ENCODE peak calls at places on chromosomes 13 and 19, in six cellular contexts. One of them, this sample, is unnamed.

GRCh38 chr13:39602614-39603366 is at the start of gene LHFPL6:
- DNase-seq in NCI-H748 treated with DMSO at 0.1 percent for 48 hours: peak
- DNase-seq in kidney tubule cell: peak
- DNase-seq in T-helper 1 cell: peak
- DNase-seq in pancreas: peak
- DNase-seq in psoas muscle: peak
- DNase-seq in this sample: no peak

GRCh38 chr13:58907347-58907746 is 1256.4 kb downstream of the DIAPH3 start:
- DNase-seq in NCI-H748 treated with DMSO at 0.1 percent for 48 hours: no peak
- DNase-seq in kidney tubule cell: no peak
- DNase-seq in T-helper 1 cell: no peak
- DNase-seq in pancreas: no peak
- DNase-seq in psoas muscle: no peak
- DNase-seq in this sample: no peak

GRCh38 chr13:35720690-35721554 is 244.4 kb upstream of the MAB21L1 start:
- DNase-seq in NCI-H748 treated with DMSO at 0.1 percent for 48 hours: peak
- DNase-seq in kidney tubule cell: peak
- DNase-seq in T-helper 1 cell: no peak
- DNase-seq in pancreas: peak
- DNase-seq in psoas muscle: peak
- DNase-seq in this sample: no peak

GRCh38 chr13:79593611-79594275 is 112.8 kb downstream of the NDFIP2 start:
- DNase-seq in NCI-H748 treated with DMSO at 0.1 percent for 48 hours: no peak
- DNase-seq in kidney tubule cell: peak
- DNase-seq in T-helper 1 cell: no peak
- DNase-seq in pancreas: no peak
- DNase-seq in psoas muscle: no peak
- DNase-seq in this sample: no peak

GRCh38 chr19:42683917-42684513 is 56.3 kb downstream of the PSG3 start:
- DNase-seq in NCI-H748 treated with DMSO at 0.1 percent for 48 hours: peak
- DNase-seq in kidney tubule cell: peak
- DNase-seq in T-helper 1 cell: no peak
- DNase-seq in pancreas: no peak
- DNase-seq in psoas muscle: no peak
- DNase-seq in this sample: no peak

GRCh38 chr13:31409678-31410356 is 210.0 kb downstream of the B3GLCT start:
- DNase-seq in NCI-H748 treated with DMSO at 0.1 percent for 48 hours: no peak
- DNase-seq in kidney tubule cell: peak
- DNase-seq in T-helper 1 cell: no peak
- DNase-seq in pancreas: no peak
- DNase-seq in psoas muscle: no peak
- DNase-seq in this sample: no peak

GRCh38 chr19:34837262-34837661 is 64.2 kb upstream of the ZNF599 start:
- DNase-seq in NCI-H748 treated with DMSO at 0.1 percent for 48 hours: no peak
- DNase-seq in kidney tubule cell: no peak
- DNase-seq in T-helper 1 cell: no peak
- DNase-seq in pancreas: no peak
- DNase-seq in psoas muscle: no peak
- DNase-seq in this sample: no peak

GRCh38 chr19:57267294-57267693 is 13.0 kb upstream of the ZNF460 start:
- DNase-seq in NCI-H748 treated with DMSO at 0.1 percent for 48 hours: no peak
- DNase-seq in kidney tubule cell: peak
- DNase-seq in T-helper 1 cell: no peak
- DNase-seq in pancreas: no peak
- DNase-seq in psoas muscle: no peak
- DNase-seq in this sample: no peak

GRCh38 chr13:102295316-102296048 is 106.4 kb downstream of the FGF14 start:
- DNase-seq in NCI-H748 treated with DMSO at 0.1 percent for 48 hours: no peak
- DNase-seq in kidney tubule cell: no peak
- DNase-seq in T-helper 1 cell: no peak
- DNase-seq in pancreas: no peak
- DNase-seq in psoas muscle: no peak
- DNase-seq in this sample: no peak

GRCh38 chr13:22592515-22592914 is 588.3 kb upstream of the SGCG start:
- DNase-seq in NCI-H748 treated with DMSO at 0.1 percent for 48 hours: no peak
- DNase-seq in kidney tubule cell: peak
- DNase-seq in T-helper 1 cell: no peak
- DNase-seq in pancreas: no peak
- DNase-seq in psoas muscle: no peak
- DNase-seq in this sample: no peak

GRCh38 chr19:39351537-39352037 is 9.4 kb downstream of the SAMD4B start:
- DNase-seq in NCI-H748 treated with DMSO at 0.1 percent for 48 hours: no peak
- DNase-seq in kidney tubule cell: no peak
- DNase-seq in T-helper 1 cell: no peak
- DNase-seq in pancreas: no peak
- DNase-seq in psoas muscle: no peak
- DNase-seq in this sample: peak

GRCh38 chr13:29572575-29572974 is 22.9 kb downstream of the SLC7A1 start:
- DNase-seq in NCI-H748 treated with DMSO at 0.1 percent for 48 hours: no peak
- DNase-seq in kidney tubule cell: no peak
- DNase-seq in T-helper 1 cell: no peak
- DNase-seq in pancreas: no peak
- DNase-seq in psoas muscle: no peak
- DNase-seq in this sample: no peak

GRCh38 chr19:5113101-5113557 is 144.2 kb downstream of the KDM4B start:
- DNase-seq in NCI-H748 treated with DMSO at 0.1 percent for 48 hours: no peak
- DNase-seq in kidney tubule cell: no peak
- DNase-seq in T-helper 1 cell: no peak
- DNase-seq in pancreas: no peak
- DNase-seq in psoas muscle: no peak
- DNase-seq in this sample: no peak

GRCh38 chr19:47228937-47229673 is 1.9 kb downstream of the BBC3 start:
- DNase-seq in NCI-H748 treated with DMSO at 0.1 percent for 48 hours: no peak
- DNase-seq in kidney tubule cell: peak
- DNase-seq in T-helper 1 cell: peak
- DNase-seq in pancreas: no peak
- DNase-seq in psoas muscle: no peak
- DNase-seq in this sample: no peak

GRCh38 chr13:23639672-23640275 is 69.6 kb downstream of the TNFRSF19 start:
- DNase-seq in NCI-H748 treated with DMSO at 0.1 percent for 48 hours: no peak
- DNase-seq in kidney tubule cell: no peak
- DNase-seq in T-helper 1 cell: no peak
- DNase-seq in pancreas: no peak
- DNase-seq in psoas muscle: no peak
- DNase-seq in this sample: no peak

GRCh38 chr13:50149932-50150331 is 134.7 kb downstream of the KCNRG start:
- DNase-seq in NCI-H748 treated with DMSO at 0.1 percent for 48 hours: no peak
- DNase-seq in kidney tubule cell: no peak
- DNase-seq in T-helper 1 cell: no peak
- DNase-seq in pancreas: no peak
- DNase-seq in psoas muscle: no peak
- DNase-seq in this sample: no peak

GRCh38 chr19:18150776-18151624 is 2.0 kb upstream of the PIK3R2 start:
- DNase-seq in NCI-H748 treated with DMSO at 0.1 percent for 48 hours: no peak
- DNase-seq in kidney tubule cell: no peak
- DNase-seq in T-helper 1 cell: no peak
- DNase-seq in pancreas: no peak
- DNase-seq in psoas muscle: no peak
- DNase-seq in this sample: no peak

GRCh38 chr13:75132800-75133695 is 348.9 kb downstream of the TBC1D4 start:
- DNase-seq in NCI-H748 treated with DMSO at 0.1 percent for 48 hours: no peak
- DNase-seq in kidney tubule cell: peak
- DNase-seq in T-helper 1 cell: no peak
- DNase-seq in pancreas: no peak
- DNase-seq in psoas muscle: no peak
- DNase-seq in this sample: no peak

GRCh38 chr13:93262729-93263128 is 36.1 kb downstream of the GPC6 start:
- DNase-seq in NCI-H748 treated with DMSO at 0.1 percent for 48 hours: no peak
- DNase-seq in kidney tubule cell: peak
- DNase-seq in T-helper 1 cell: no peak
- DNase-seq in pancreas: no peak
- DNase-seq in psoas muscle: no peak
- DNase-seq in this sample: no peak

GRCh38 chr13:107956889-107957288 is 258.4 kb downstream of the LIG4 start:
- DNase-seq in NCI-H748 treated with DMSO at 0.1 percent for 48 hours: no peak
- DNase-seq in kidney tubule cell: no peak
- DNase-seq in T-helper 1 cell: no peak
- DNase-seq in pancreas: no peak
- DNase-seq in psoas muscle: no peak
- DNase-seq in this sample: no peak

GRCh38 chr13:52830946-52831345 is 17.5 kb downstream of the PCDH8 start:
- DNase-seq in NCI-H748 treated with DMSO at 0.1 percent for 48 hours: no peak
- DNase-seq in kidney tubule cell: peak
- DNase-seq in T-helper 1 cell: no peak
- DNase-seq in pancreas: no peak
- DNase-seq in psoas muscle: no peak
- DNase-seq in this sample: no peak

GRCh38 chr13:91264484-91264883 is 83.0 kb upstream of the MIR17HG start:
- DNase-seq in NCI-H748 treated with DMSO at 0.1 percent for 48 hours: no peak
- DNase-seq in kidney tubule cell: no peak
- DNase-seq in T-helper 1 cell: no peak
- DNase-seq in pancreas: no peak
- DNase-seq in psoas muscle: no peak
- DNase-seq in this sample: no peak

GRCh38 chr13:37777676-37778075 is 91.9 kb downstream of the TRPC4 start:
- DNase-seq in NCI-H748 treated with DMSO at 0.1 percent for 48 hours: no peak
- DNase-seq in kidney tubule cell: no peak
- DNase-seq in T-helper 1 cell: no peak
- DNase-seq in pancreas: no peak
- DNase-seq in psoas muscle: no peak
- DNase-seq in this sample: no peak

GRCh38 chr13:114005206-114005720 is 31.4 kb upstream of the C13orf46 start:
- DNase-seq in NCI-H748 treated with DMSO at 0.1 percent for 48 hours: no peak
- DNase-seq in kidney tubule cell: no peak
- DNase-seq in T-helper 1 cell: no peak
- DNase-seq in pancreas: no peak
- DNase-seq in psoas muscle: peak
- DNase-seq in this sample: no peak

GRCh38 chr13:42997381-42997780 is 5.3 kb upstream of the EPSTI1 start:
- DNase-seq in NCI-H748 treated with DMSO at 0.1 percent for 48 hours: no peak
- DNase-seq in kidney tubule cell: no peak
- DNase-seq in T-helper 1 cell: no peak
- DNase-seq in pancreas: no peak
- DNase-seq in psoas muscle: no peak
- DNase-seq in this sample: no peak

GRCh38 chr13:102710261-102710679 is 15.4 kb upstream of the METTL21C start:
- DNase-seq in NCI-H748 treated with DMSO at 0.1 percent for 48 hours: no peak
- DNase-seq in kidney tubule cell: peak
- DNase-seq in T-helper 1 cell: no peak
- DNase-seq in pancreas: no peak
- DNase-seq in psoas muscle: no peak
- DNase-seq in this sample: no peak

GRCh38 chr19:35742121-35742724 is at the start of gene IGFLR1:
- DNase-seq in NCI-H748 treated with DMSO at 0.1 percent for 48 hours: no peak
- DNase-seq in kidney tubule cell: no peak
- DNase-seq in T-helper 1 cell: peak
- DNase-seq in pancreas: no peak
- DNase-seq in psoas muscle: no peak
- DNase-seq in this sample: peak

GRCh38 chr19:29831041-29831548 is 19.3 kb downstream of the CCNE1 start:
- DNase-seq in NCI-H748 treated with DMSO at 0.1 percent for 48 hours: no peak
- DNase-seq in kidney tubule cell: peak
- DNase-seq in T-helper 1 cell: no peak
- DNase-seq in pancreas: no peak
- DNase-seq in psoas muscle: peak
- DNase-seq in this sample: no peak

GRCh38 chr19:55581145-55581827 is 638 bp upstream of the ZNF579 start:
- DNase-seq in NCI-H748 treated with DMSO at 0.1 percent for 48 hours: no peak
- DNase-seq in kidney tubule cell: no peak
- DNase-seq in T-helper 1 cell: no peak
- DNase-seq in pancreas: no peak
- DNase-seq in psoas muscle: no peak
- DNase-seq in this sample: no peak

GRCh38 chr13:34346626-34347025 is 528.7 kb downstream of the RFC3 start:
- DNase-seq in NCI-H748 treated with DMSO at 0.1 percent for 48 hours: no peak
- DNase-seq in kidney tubule cell: no peak
- DNase-seq in T-helper 1 cell: no peak
- DNase-seq in pancreas: no peak
- DNase-seq in psoas muscle: no peak
- DNase-seq in this sample: no peak

GRCh38 chr19:37551123-37551993 is 43.2 kb downstream of the ZNF571 start:
- DNase-seq in NCI-H748 treated with DMSO at 0.1 percent for 48 hours: no peak
- DNase-seq in kidney tubule cell: peak
- DNase-seq in T-helper 1 cell: peak
- DNase-seq in pancreas: no peak
- DNase-seq in psoas muscle: no peak
- DNase-seq in this sample: no peak

GRCh38 chr19:918481-919156 is 1.5 kb downstream of the KISS1R start:
- DNase-seq in NCI-H748 treated with DMSO at 0.1 percent for 48 hours: no peak
- DNase-seq in kidney tubule cell: no peak
- DNase-seq in T-helper 1 cell: no peak
- DNase-seq in pancreas: no peak
- DNase-seq in psoas muscle: no peak
- DNase-seq in this sample: no peak

GRCh38 chr13:28128030-28128429 is 10.3 kb upstream of the PAN3 start:
- DNase-seq in NCI-H748 treated with DMSO at 0.1 percent for 48 hours: no peak
- DNase-seq in kidney tubule cell: no peak
- DNase-seq in T-helper 1 cell: no peak
- DNase-seq in pancreas: no peak
- DNase-seq in psoas muscle: no peak
- DNase-seq in this sample: no peak

GRCh38 chr13:43805071-43805468 is 18.3 kb upstream of the ENOX1 start:
- DNase-seq in NCI-H748 treated with DMSO at 0.1 percent for 48 hours: no peak
- DNase-seq in kidney tubule cell: peak
- DNase-seq in T-helper 1 cell: no peak
- DNase-seq in pancreas: no peak
- DNase-seq in psoas muscle: no peak
- DNase-seq in this sample: no peak

GRCh38 chr13:41587490-41587889 is 130.1 kb downstream of the RGCC start:
- DNase-seq in NCI-H748 treated with DMSO at 0.1 percent for 48 hours: no peak
- DNase-seq in kidney tubule cell: no peak
- DNase-seq in T-helper 1 cell: no peak
- DNase-seq in pancreas: no peak
- DNase-seq in psoas muscle: no peak
- DNase-seq in this sample: no peak

GRCh38 chr19:12948597-12949362 is 3.1 kb downstream of the RAD23A start:
- DNase-seq in NCI-H748 treated with DMSO at 0.1 percent for 48 hours: no peak
- DNase-seq in kidney tubule cell: no peak
- DNase-seq in T-helper 1 cell: no peak
- DNase-seq in pancreas: no peak
- DNase-seq in psoas muscle: no peak
- DNase-seq in this sample: no peak

GRCh38 chr19:661427-662196 is 1.4 kb downstream of the RNF126 start:
- DNase-seq in NCI-H748 treated with DMSO at 0.1 percent for 48 hours: no peak
- DNase-seq in kidney tubule cell: peak
- DNase-seq in T-helper 1 cell: peak
- DNase-seq in pancreas: peak
- DNase-seq in psoas muscle: no peak
- DNase-seq in this sample: no peak